ENCODE peak calls at places on chromosomes 13 and 19, in seven cellular contexts. Z is fibroblast of lung; F is CD4-positive, CD25-positive, alpha-beta regulatory T cell; V is gastrocnemius medialis; L is kidney; D is neural progenitor cell; C is CD8-positive, alpha-beta memory T cell. G is an unnamed sample.
A peak's percentile ranks its signal among the peaks of the same experiment; 100 is the strongest.

GRCh38 chr13:52980695-52981094 is 47.9 kb upstream of the OLFM4 start:
- DNase-seq in Z (no peak), D (no peak), F (no peak), C (no peak), V (no peak), L (no peak), G (no peak)

GRCh38 chr19:5628919-5629481 is 6.1 kb downstream of the SAFB start:
- DNase-seq in F (no peak), L (no peak), C (no peak), V (no peak), Z (no peak), D (no peak), G (peak; percentile 76)

GRCh38 chr13:26325876-26326275 is 71.9 kb downstream of the CDK8 start:
- DNase-seq in Z (no peak), C (no peak), L (no peak), V (no peak), F (no peak), D (no peak), G (no peak)

GRCh38 chr19:47324502-47324901 is 7.5 kb upstream of the C5AR2 start:
- DNase-seq in Z (no peak), L (no peak), F (no peak), C (no peak), V (peak; percentile 44), D (no peak), G (peak; percentile 84)

GRCh38 chr13:38697628-38698333 is 10.9 kb downstream of the FREM2 start:
- DNase-seq in V (peak; percentile 33), C (no peak), D (peak; percentile 31), F (no peak), Z (no peak), L (no peak), G (no peak)

GRCh38 chr19:46845959-46846459 is 4.6 kb downstream of the AP2S1 start:
- DNase-seq in V (no peak), D (no peak), Z (no peak), L (peak; percentile 65), F (no peak), C (no peak), G (peak; percentile 69)

GRCh38 chr19:4967738-4968461 is 1.0 kb upstream of the KDM4B start:
- DNase-seq in F (no peak), C (no peak), D (peak; percentile 27), V (no peak), L (no peak), Z (peak; percentile 26), G (no peak)

GRCh38 chr13:96032717-96033116 is 20.5 kb downstream of the UGGT2 start:
- DNase-seq in F (no peak), Z (no peak), L (no peak), C (no peak), V (no peak), D (no peak), G (no peak)

GRCh38 chr13:109036091-109036490 is 406.7 kb downstream of the MYO16 start:
- DNase-seq in F (no peak), D (no peak), Z (peak; percentile 3), V (no peak), C (no peak), L (no peak), G (no peak)

GRCh38 chr13:97107815-97108534 is 113.7 kb upstream of the OXGR1 start:
- DNase-seq in F (no peak), C (no peak), L (no peak), D (no peak), V (no peak), Z (no peak), G (no peak)

GRCh38 chr19:10424011-10424637 is 3.8 kb downstream of the PDE4A start:
- DNase-seq in Z (peak; percentile 61), F (peak; percentile 61), C (peak; percentile 53), D (peak; percentile 90), L (peak; percentile 91), V (peak; percentile 72), G (peak; percentile 94)

GRCh38 chr13:83613524-83613923 is 268.8 kb downstream of the SLITRK1 start:
- DNase-seq in F (no peak), C (no peak), D (no peak), L (no peak), Z (no peak), V (no peak), G (no peak)

GRCh38 chr13:50396001-50396400 is 380.8 kb downstream of the KCNRG start:
- DNase-seq in L (no peak), D (no peak), V (no peak), C (no peak), F (no peak), Z (no peak), G (no peak)

GRCh38 chr13:107900775-107901174 is 314.6 kb downstream of the LIG4 start:
- DNase-seq in Z (peak; percentile 61), C (no peak), V (no peak), F (no peak), L (no peak), D (no peak), G (no peak)

GRCh38 chr13:36685912-36686311 is 12.1 kb downstream of the SERTM1 start:
- DNase-seq in Z (no peak), L (no peak), F (no peak), C (no peak), V (no peak), D (no peak), G (no peak)

GRCh38 chr19:34172661-34173144 is 399 bp downstream of the LSM14A start:
- DNase-seq in L (no peak), V (peak; percentile 15), C (no peak), Z (no peak), F (peak; percentile 46), D (peak; percentile 90), G (peak; percentile 91)

GRCh38 chr13:106349080-106349841 is 186.2 kb downstream of the EFNB2 start:
- DNase-seq in L (no peak), V (no peak), Z (no peak), D (peak; percentile 71), F (no peak), C (no peak), G (no peak)

GRCh38 chr13:110306960-110307696 is at the start of the genes COL4A1 and COL4A2:
- DNase-seq in F (no peak), C (no peak), V (peak; percentile 47), Z (peak; percentile 71), L (peak; percentile 95), D (peak; percentile 91), G (no peak)

GRCh38 chr13:92575782-92576181 is 650.8 kb upstream of the GPC6 start:
- DNase-seq in C (no peak), Z (no peak), V (no peak), D (no peak), F (no peak), L (no peak), G (no peak)

GRCh38 chr19:1364070-1364719 is 19.5 kb upstream of the NDUFS7 start:
- DNase-seq in C (peak; percentile 53), D (no peak), Z (no peak), L (no peak), V (no peak), F (no peak), G (no peak)

GRCh38 chr13:77079902-77080413 is 53.0 kb upstream of the FBXL3 start:
- DNase-seq in D (no peak), L (no peak), C (no peak), V (no peak), F (no peak), Z (no peak), G (no peak)
- H3K4me1 ChIP-seq in D (no peaks in the 10 kb centered on the region), L (no peaks in the 10 kb centered on the region), C (no peaks in the 10 kb centered on the region), V (no peaks in the 10 kb centered on the region), F (no peaks in the 10 kb centered on the region), Z (no peaks in the 10 kb centered on the region), G (no peaks in the 10 kb centered on the region)

DNA sequence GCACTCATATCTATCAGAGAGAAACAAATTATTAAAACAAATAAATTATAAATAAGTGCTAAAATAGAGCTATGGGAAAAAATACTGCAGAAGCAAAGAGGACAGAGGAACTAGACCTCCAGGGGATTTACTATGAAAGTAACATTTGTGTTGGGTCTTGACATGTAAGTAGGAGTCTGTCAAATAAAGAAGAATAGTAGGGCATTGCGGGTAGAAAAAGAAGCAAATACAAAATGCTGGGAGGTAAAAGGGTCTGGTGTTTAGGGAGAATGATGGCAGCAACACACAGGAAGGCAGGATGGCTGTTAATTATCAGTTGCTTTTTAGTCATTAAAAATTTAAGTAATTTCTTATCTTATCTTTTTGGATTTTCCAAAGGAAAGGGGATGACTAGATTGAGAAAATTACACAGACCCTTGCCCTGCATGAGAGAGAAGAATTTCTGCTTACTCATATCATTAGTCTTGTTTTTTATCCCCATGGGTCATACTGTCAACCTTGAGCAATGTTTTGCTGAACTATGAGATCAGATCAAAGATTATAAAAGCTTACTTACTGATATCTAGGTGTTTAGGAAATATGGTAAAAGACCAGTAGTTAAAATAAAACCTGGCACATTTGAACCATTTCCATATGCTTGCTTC is 472.7 kb downstream of the DIAPH3 start:
- DNase-seq in C (no peak), L (no peak), V (no peak), F (no peak), D (no peak), Z (no peak), G (no peak)
- H3K4me3 ChIP-seq in C (no peak overlapping the region), L (no peak overlapping the region), V (no peak overlapping the region), F (no peak overlapping the region), D (no peak overlapping the region), Z (no peak overlapping the region), G (no peak overlapping the region)

GRCh38 chr19:14375055-14375581 is 6.1 kb upstream of the ADGRE5 start:
- DNase-seq in D (no peak), C (peak; percentile 92), V (peak; percentile 48), F (peak; percentile 87), Z (no peak), L (no peak), G (peak; percentile 94)

GRCh38 chr19:14378890-14379289 is 2.4 kb upstream of the ADGRE5 start:
- DNase-seq in C (no peak), D (no peak), V (no peak), L (no peak), F (no peak), Z (no peak), G (no peak)

GRCh38 chr19:14371321-14371821 is 9.9 kb upstream of the ADGRE5 start:
- DNase-seq in D (no peak), V (no peak), C (no peak), L (no peak), Z (no peak), F (no peak), G (no peak)

GRCh38 chr19:14370169-14370998 is 10.9 kb upstream of the ADGRE5 start:
- DNase-seq in V (no peak), Z (no peak), C (peak; percentile 69), L (no peak), D (no peak), F (peak; percentile 67), G (peak; percentile 89)

DNA sequence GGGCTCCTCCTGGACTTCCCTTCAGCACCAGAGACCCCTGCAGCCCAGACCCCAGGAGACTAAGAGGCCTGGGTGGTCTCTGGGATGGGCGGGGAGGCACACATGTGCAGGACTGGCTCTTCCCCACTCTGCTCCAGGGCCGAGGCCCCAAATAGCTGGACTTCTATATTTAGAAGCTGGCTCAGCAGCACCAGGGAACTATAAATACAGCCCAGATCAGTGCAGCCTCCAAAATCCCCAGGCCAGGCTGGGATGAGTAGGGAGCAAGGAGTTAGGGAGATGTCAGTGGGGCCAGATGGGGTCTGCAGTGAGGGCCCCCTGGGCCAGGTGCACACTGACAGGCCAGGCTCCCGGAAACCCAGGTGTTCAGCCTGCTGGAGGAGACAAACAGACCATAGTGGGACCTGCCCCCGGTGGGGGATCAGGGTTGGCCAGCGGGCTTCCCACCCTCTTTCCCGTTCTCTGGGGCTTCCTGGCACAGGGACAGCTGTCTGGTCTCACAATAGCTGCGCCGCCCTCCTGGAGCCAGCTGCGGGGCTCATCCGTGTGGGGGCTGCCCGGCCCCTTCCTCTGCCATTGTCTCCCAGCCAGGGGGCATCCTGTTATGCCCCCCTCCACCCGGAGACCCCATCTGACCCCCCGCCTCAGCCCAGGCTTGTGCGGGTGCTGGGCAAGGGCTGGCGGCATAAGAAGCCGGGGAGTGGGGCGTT is 5.5 kb upstream of the ADGRE5 start:
- DNase-seq in C (no peak), F (no peak), D (no peak), L (peak; percentile 85), Z (no peak), V (peak; percentile 85), G (peak; percentile 84)
- H3K4me1 ChIP-seq in C (peaks cover 72% of the 10 kb centered on the region), F (peaks cover 64% of the 10 kb centered on the region), D (peaks cover 24% of the 10 kb centered on the region), L (no peaks in the 10 kb centered on the region), Z (peaks cover 7% of the 10 kb centered on the region), V (peaks cover 20% of the 10 kb centered on the region), G (peaks cover 93% of the 10 kb centered on the region)

GRCh38 chr13:51585696-51586095 is 1.4 kb downstream of the WDFY2 start:
- DNase-seq in V (no peak), L (no peak), D (no peak), Z (no peak), F (peak; percentile 7), C (no peak), G (no peak)
- H3K4me3 ChIP-seq in V (peak overlapping the region; percentile 91), L (peak overlapping the region; percentile 78), D (peak overlapping the region; percentile 87), Z (peak overlapping the region; percentile 92), F (peak overlapping the region; percentile 93), C (peak overlapping the region; percentile 94), G (peak overlapping the region; percentile 99)